ENCODE peak calls at places on chromosomes 2 and 18, in six cellular contexts. K is ACHN, P is aorta, D is foreskin fibroblast, A is ELR, I is fibroblast of the aortic adventitia. X is an unnamed sample.

GRCh38 chr18:61107107-61107506 is 226.1 kb upstream of the CDH20 start:
- DNase-seq in D (no peak), A (no peak), P (no peak), I (no peak), K (no peak), X (no peak)

GRCh38 chr18:10296491-10296890 is 157.9 kb upstream of the APCDD1 start:
- DNase-seq in P (no peak), A (no peak), I (no peak), D (no peak), K (no peak), X (no peak)

GRCh38 chr2:221381928-221382488 is 190.1 kb downstream of the EPHA4 start:
- DNase-seq in A (no peak), P (no peak), D (no peak), K (no peak), I (no peak), X (no peak)

GRCh38 chr2:11250400-11251277 is 93.8 kb downstream of the ROCK2 start:
- DNase-seq in K (no peak), D (no peak), I (peak; percentile 45), A (peak; percentile 31), P (no peak), X (no peak)

GRCh38 chr2:196431957-196432356 is 207.6 kb upstream of the CCDC150 start:
- DNase-seq in P (no peak), A (peak; percentile 56), K (peak; percentile 46), I (no peak), D (peak; percentile 8), X (no peak)

GRCh38 chr2:175156534-175156933 is 11.5 kb downstream of the ATF2 start:
- DNase-seq in D (no peak), P (no peak), A (no peak), K (no peak), I (no peak), X (no peak)

GRCh38 chr2:28563869-28564268 is 68.0 kb downstream of the PLB1 start:
- DNase-seq in D (no peak), A (no peak), K (no peak), P (no peak), I (no peak), X (no peak)

GRCh38 chr2:200695178-200695930 is 109.5 kb downstream of the AOX1 start:
- DNase-seq in I (no peak), K (no peak), D (no peak), P (peak; percentile 67), A (no peak), X (peak; percentile 60)

GRCh38 chr18:76905821-76906220 is 83.5 kb downstream of the ZNF236 start:
- DNase-seq in I (no peak), A (no peak), P (no peak), K (no peak), D (no peak), X (no peak)

GRCh38 chr2:112077814-112078213 is 22.7 kb downstream of the TMEM87B start:
- DNase-seq in A (no peak), P (no peak), I (peak; percentile 46), K (no peak), D (no peak), X (no peak)

GRCh38 chr2:173763641-173764040 is 201.5 kb downstream of the SP3 start:
- DNase-seq in K (no peak), P (no peak), A (no peak), D (no peak), I (no peak), X (no peak)

GRCh38 chr2:217907266-217907665 is 95.5 kb downstream of the TNS1 start:
- DNase-seq in A (no peak), I (no peak), K (no peak), P (peak; percentile 38), D (no peak), X (no peak)

GRCh38 chr2:112493858-112494648 is 12.1 kb downstream of the TTL start:
- DNase-seq in D (peak; percentile 71), I (peak; percentile 53), P (no peak), A (peak; percentile 74), K (peak; percentile 68), X (peak; percentile 45)

X was measured in heart left ventricle.